ENCODE peak calls at places on chromosomes 12 and 14, in ten cellular contexts. One of them, this sample, is unnamed.

GRCh38 chr14:56808314-56809201 is 1.7 kb downstream of the OTX2 start:
- DNase-seq in cardiac fibroblast: no peak
- DNase-seq in astrocyte: no peak
- DNase-seq in gastrocnemius medialis: no peak
- DNase-seq in esophagus muscularis mucosa: no peak
- DNase-seq in lower leg skin: no peak
- DNase-seq in neural progenitor cell: peak; percentile 57
- DNase-seq in sigmoid colon: no peak
- DNase-seq in right atrium auricular region: no peak
- DNase-seq in mammary epithelial cell: no peak
- DNase-seq in this sample: no peak

GRCh38 chr14:36171607-36172006 is 4.9 kb downstream of the PTCSC3 start:
- DNase-seq in sigmoid colon: no peak
- DNase-seq in right atrium auricular region: no peak
- DNase-seq in lower leg skin: no peak
- DNase-seq in cardiac fibroblast: no peak
- DNase-seq in gastrocnemius medialis: no peak
- DNase-seq in mammary epithelial cell: no peak
- DNase-seq in astrocyte: no peak
- DNase-seq in esophagus muscularis mucosa: no peak
- DNase-seq in neural progenitor cell: no peak
- DNase-seq in this sample: no peak

GRCh38 chr14:24816011-24816928 is 182.3 kb upstream of the GZMB start:
- DNase-seq in neural progenitor cell: no peak
- DNase-seq in sigmoid colon: no peak
- DNase-seq in cardiac fibroblast: no peak
- DNase-seq in lower leg skin: no peak
- DNase-seq in right atrium auricular region: no peak
- DNase-seq in gastrocnemius medialis: no peak
- DNase-seq in astrocyte: peak; percentile 68
- DNase-seq in esophagus muscularis mucosa: peak; percentile 39
- DNase-seq in mammary epithelial cell: peak; percentile 83
- DNase-seq in this sample: no peak

GRCh38 chr14:77544571-77544970 is 46.0 kb upstream of the ISM2 start:
- DNase-seq in mammary epithelial cell: no peak
- DNase-seq in esophagus muscularis mucosa: no peak
- DNase-seq in lower leg skin: no peak
- DNase-seq in astrocyte: no peak
- DNase-seq in sigmoid colon: no peak
- DNase-seq in gastrocnemius medialis: no peak
- DNase-seq in neural progenitor cell: no peak
- DNase-seq in right atrium auricular region: no peak
- DNase-seq in cardiac fibroblast: no peak
- DNase-seq in this sample: no peak

GRCh38 chr12:97561321-97562230 is 99.0 kb downstream of the RMST start:
- DNase-seq in mammary epithelial cell: peak; percentile 35
- DNase-seq in right atrium auricular region: no peak
- DNase-seq in esophagus muscularis mucosa: no peak
- DNase-seq in astrocyte: no peak
- DNase-seq in gastrocnemius medialis: no peak
- DNase-seq in cardiac fibroblast: no peak
- DNase-seq in sigmoid colon: no peak
- DNase-seq in neural progenitor cell: no peak
- DNase-seq in lower leg skin: no peak
- DNase-seq in this sample: no peak

GRCh38 chr14:100875861-100876590 is 27.5 kb downstream of the RTL1 start:
- DNase-seq in mammary epithelial cell: no peak
- DNase-seq in sigmoid colon: no peak
- DNase-seq in right atrium auricular region: no peak
- DNase-seq in esophagus muscularis mucosa: no peak
- DNase-seq in lower leg skin: no peak
- DNase-seq in gastrocnemius medialis: no peak
- DNase-seq in neural progenitor cell: no peak
- DNase-seq in cardiac fibroblast: no peak
- DNase-seq in astrocyte: no peak
- DNase-seq in this sample: peak; percentile 46

GRCh38 chr12:79124385-79124784 is 259.8 kb downstream of the SYT1 start:
- DNase-seq in esophagus muscularis mucosa: no peak
- DNase-seq in neural progenitor cell: no peak
- DNase-seq in right atrium auricular region: no peak
- DNase-seq in gastrocnemius medialis: no peak
- DNase-seq in mammary epithelial cell: no peak
- DNase-seq in cardiac fibroblast: no peak
- DNase-seq in lower leg skin: no peak
- DNase-seq in astrocyte: no peak
- DNase-seq in sigmoid colon: no peak
- DNase-seq in this sample: no peak

GRCh38 chr14:80959448-80960006 is 4.1 kb downstream of the TSHR start:
- DNase-seq in lower leg skin: no peak
- DNase-seq in gastrocnemius medialis: no peak
- DNase-seq in esophagus muscularis mucosa: no peak
- DNase-seq in right atrium auricular region: no peak
- DNase-seq in cardiac fibroblast: no peak
- DNase-seq in mammary epithelial cell: no peak
- DNase-seq in astrocyte: no peak
- DNase-seq in neural progenitor cell: no peak
- DNase-seq in sigmoid colon: no peak
- DNase-seq in this sample: no peak

GRCh38 chr12:6074979-6075585 is 49.4 kb downstream of the VWF start:
- DNase-seq in esophagus muscularis mucosa: no peak
- DNase-seq in cardiac fibroblast: no peak
- DNase-seq in sigmoid colon: no peak
- DNase-seq in right atrium auricular region: peak; percentile 72
- DNase-seq in lower leg skin: no peak
- DNase-seq in gastrocnemius medialis: no peak
- DNase-seq in mammary epithelial cell: no peak
- DNase-seq in neural progenitor cell: peak; percentile 51
- DNase-seq in astrocyte: no peak
- DNase-seq in this sample: peak; percentile 76

GRCh38 chr12:70268972-70269371 is 25.7 kb downstream of the CNOT2 start:
- DNase-seq in lower leg skin: no peak
- DNase-seq in right atrium auricular region: no peak
- DNase-seq in neural progenitor cell: no peak
- DNase-seq in esophagus muscularis mucosa: no peak
- DNase-seq in gastrocnemius medialis: no peak
- DNase-seq in sigmoid colon: no peak
- DNase-seq in cardiac fibroblast: no peak
- DNase-seq in mammary epithelial cell: no peak
- DNase-seq in astrocyte: no peak
- DNase-seq in this sample: no peak

GRCh38 chr14:38078393-38078792 is 129.3 kb upstream of the SSTR1 start:
- DNase-seq in cardiac fibroblast: no peak
- DNase-seq in sigmoid colon: no peak
- DNase-seq in neural progenitor cell: no peak
- DNase-seq in esophagus muscularis mucosa: no peak
- DNase-seq in gastrocnemius medialis: no peak
- DNase-seq in lower leg skin: no peak
- DNase-seq in astrocyte: no peak
- DNase-seq in mammary epithelial cell: no peak
- DNase-seq in right atrium auricular region: no peak
- DNase-seq in this sample: no peak

GRCh38 chr12:41188841-41189394 is 798 bp downstream of the PDZRN4 start:
- DNase-seq in right atrium auricular region: no peak
- DNase-seq in astrocyte: no peak
- DNase-seq in esophagus muscularis mucosa: no peak
- DNase-seq in gastrocnemius medialis: no peak
- DNase-seq in mammary epithelial cell: no peak
- DNase-seq in cardiac fibroblast: no peak
- DNase-seq in lower leg skin: no peak
- DNase-seq in sigmoid colon: no peak
- DNase-seq in neural progenitor cell: no peak
- DNase-seq in this sample: no peak

GRCh38 chr12:41185946-41186345 is 2.2 kb upstream of the PDZRN4 start:
- DNase-seq in sigmoid colon: no peak
- DNase-seq in astrocyte: no peak
- DNase-seq in right atrium auricular region: no peak
- DNase-seq in lower leg skin: no peak
- DNase-seq in mammary epithelial cell: no peak
- DNase-seq in cardiac fibroblast: no peak
- DNase-seq in neural progenitor cell: no peak
- DNase-seq in gastrocnemius medialis: no peak
- DNase-seq in esophagus muscularis mucosa: no peak
- DNase-seq in this sample: no peak

GRCh38 chr12:41188058-41188840 is at the start of gene PDZRN4:
- DNase-seq in sigmoid colon: peak; percentile 79
- DNase-seq in lower leg skin: no peak
- DNase-seq in esophagus muscularis mucosa: no peak
- DNase-seq in gastrocnemius medialis: no peak
- DNase-seq in astrocyte: no peak
- DNase-seq in cardiac fibroblast: no peak
- DNase-seq in neural progenitor cell: peak; percentile 76
- DNase-seq in right atrium auricular region: peak; percentile 60
- DNase-seq in mammary epithelial cell: peak; percentile 3
- DNase-seq in this sample: peak; percentile 63

GRCh38 chr12:41190360-41190759 is 2.2 kb downstream of the PDZRN4 start:
- DNase-seq in sigmoid colon: peak; percentile 67
- DNase-seq in mammary epithelial cell: no peak
- DNase-seq in right atrium auricular region: no peak
- DNase-seq in esophagus muscularis mucosa: no peak
- DNase-seq in cardiac fibroblast: peak; percentile 6
- DNase-seq in astrocyte: peak; percentile 6
- DNase-seq in lower leg skin: no peak
- DNase-seq in neural progenitor cell: peak; percentile 55
- DNase-seq in gastrocnemius medialis: no peak
- DNase-seq in this sample: no peak

GRCh38 chr12:41189395-41190251 is 1.5 kb downstream of the PDZRN4 start:
- DNase-seq in sigmoid colon: peak; percentile 89
- DNase-seq in cardiac fibroblast: no peak
- DNase-seq in esophagus muscularis mucosa: no peak
- DNase-seq in mammary epithelial cell: peak; percentile 1
- DNase-seq in neural progenitor cell: peak; percentile 53
- DNase-seq in lower leg skin: no peak
- DNase-seq in right atrium auricular region: no peak
- DNase-seq in gastrocnemius medialis: no peak
- DNase-seq in astrocyte: no peak
- DNase-seq in this sample: no peak
- TF ChIP-seq CTCF in sigmoid colon: no peak
- TF ChIP-seq CTCF in cardiac fibroblast: no peak
- TF ChIP-seq CTCF in esophagus muscularis mucosa: no peak
- TF ChIP-seq CTCF in mammary epithelial cell: no peak
- TF ChIP-seq CTCF in neural progenitor cell: no peak
- TF ChIP-seq CTCF in lower leg skin: no peak
- TF ChIP-seq CTCF in right atrium auricular region: no peak
- TF ChIP-seq CTCF in gastrocnemius medialis: no peak
- TF ChIP-seq CTCF in astrocyte: no peak
- TF ChIP-seq CTCF in this sample: no peak

DNA sequence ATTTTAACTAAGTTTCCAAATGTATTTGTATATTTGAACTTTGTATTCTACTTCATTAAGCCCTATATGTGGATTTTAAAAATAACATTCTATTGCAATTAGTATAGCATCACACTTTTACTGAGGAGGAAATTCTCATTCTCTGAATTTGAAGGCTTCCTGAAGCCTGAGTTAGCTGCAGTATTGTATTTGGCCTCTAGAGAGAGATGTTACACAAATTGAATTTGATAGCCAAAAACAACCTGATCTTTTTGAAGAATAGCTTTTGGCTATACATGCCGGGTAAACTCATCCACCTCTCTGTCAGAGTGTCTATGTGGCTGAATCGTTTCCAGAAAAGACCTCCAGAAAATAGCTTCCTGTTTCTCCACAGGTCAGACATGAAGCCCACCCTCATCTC is 316.5 kb upstream of the OR4E1 start:
- DNase-seq in lower leg skin: no peak
- DNase-seq in cardiac fibroblast: peak; percentile 3
- DNase-seq in sigmoid colon: no peak
- DNase-seq in neural progenitor cell: peak; percentile 31
- DNase-seq in astrocyte: no peak
- DNase-seq in gastrocnemius medialis: no peak
- DNase-seq in right atrium auricular region: no peak
- DNase-seq in mammary epithelial cell: peak; percentile 1
- DNase-seq in esophagus muscularis mucosa: no peak
- DNase-seq in this sample: no peak
- H3K4me3 ChIP-seq in lower leg skin: no peak overlapping the region
- H3K4me3 ChIP-seq in cardiac fibroblast: no peak overlapping the region
- H3K4me3 ChIP-seq in sigmoid colon: no peak overlapping the region
- H3K4me3 ChIP-seq in neural progenitor cell: no peak overlapping the region
- H3K4me3 ChIP-seq in astrocyte: no peak overlapping the region
- H3K4me3 ChIP-seq in gastrocnemius medialis: no peak overlapping the region
- H3K4me3 ChIP-seq in right atrium auricular region: no peak overlapping the region
- H3K4me3 ChIP-seq in mammary epithelial cell: no peak overlapping the region
- H3K4me3 ChIP-seq in esophagus muscularis mucosa: no peak overlapping the region
- H3K4me3 ChIP-seq in this sample: no peak overlapping the region

GRCh38 chr12:86917121-86917520 is 660.9 kb upstream of the MGAT4C start:
- DNase-seq in cardiac fibroblast: no peak
- DNase-seq in gastrocnemius medialis: no peak
- DNase-seq in mammary epithelial cell: no peak
- DNase-seq in neural progenitor cell: no peak
- DNase-seq in lower leg skin: no peak
- DNase-seq in astrocyte: no peak
- DNase-seq in right atrium auricular region: no peak
- DNase-seq in sigmoid colon: no peak
- DNase-seq in esophagus muscularis mucosa: no peak
- DNase-seq in this sample: no peak

DNA sequence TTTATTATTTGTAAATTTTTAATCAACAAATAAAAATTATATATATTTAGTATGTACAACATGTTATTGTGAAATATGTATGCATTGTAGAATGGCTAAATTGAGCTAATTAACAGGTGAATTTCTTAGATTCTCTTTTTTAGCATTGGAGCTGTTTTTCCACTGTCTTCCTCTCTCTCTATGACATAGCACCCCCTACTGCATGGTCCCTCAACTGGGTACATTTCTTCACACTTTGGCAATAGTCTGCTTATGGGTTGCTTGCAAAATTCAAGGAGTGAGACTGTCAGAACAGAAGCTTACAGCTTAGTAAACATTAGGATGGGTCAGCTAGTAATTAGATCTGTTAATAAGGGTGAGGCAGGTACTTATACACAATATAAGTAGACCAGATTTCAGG is 658.5 kb upstream of the MGAT4C start:
- DNase-seq in gastrocnemius medialis: no peak
- DNase-seq in astrocyte: peak; percentile 34
- DNase-seq in esophagus muscularis mucosa: no peak
- DNase-seq in lower leg skin: no peak
- DNase-seq in sigmoid colon: no peak
- DNase-seq in cardiac fibroblast: peak; percentile 65
- DNase-seq in neural progenitor cell: peak; percentile 54
- DNase-seq in mammary epithelial cell: peak; percentile 32
- DNase-seq in right atrium auricular region: no peak
- DNase-seq in this sample: no peak
- TF ChIP-seq CTCF in gastrocnemius medialis: no peak
- TF ChIP-seq CTCF in astrocyte: peak; percentile 54
- TF ChIP-seq CTCF in esophagus muscularis mucosa: peak; percentile 19
- TF ChIP-seq CTCF in lower leg skin: no peak
- TF ChIP-seq CTCF in sigmoid colon: no peak
- TF ChIP-seq CTCF in cardiac fibroblast: peak; percentile 55
- TF ChIP-seq CTCF in neural progenitor cell: peak; percentile 66
- TF ChIP-seq CTCF in mammary epithelial cell: peak; percentile 50
- TF ChIP-seq CTCF in right atrium auricular region: peak; percentile 33
- TF ChIP-seq CTCF in this sample: no peak

DNA sequence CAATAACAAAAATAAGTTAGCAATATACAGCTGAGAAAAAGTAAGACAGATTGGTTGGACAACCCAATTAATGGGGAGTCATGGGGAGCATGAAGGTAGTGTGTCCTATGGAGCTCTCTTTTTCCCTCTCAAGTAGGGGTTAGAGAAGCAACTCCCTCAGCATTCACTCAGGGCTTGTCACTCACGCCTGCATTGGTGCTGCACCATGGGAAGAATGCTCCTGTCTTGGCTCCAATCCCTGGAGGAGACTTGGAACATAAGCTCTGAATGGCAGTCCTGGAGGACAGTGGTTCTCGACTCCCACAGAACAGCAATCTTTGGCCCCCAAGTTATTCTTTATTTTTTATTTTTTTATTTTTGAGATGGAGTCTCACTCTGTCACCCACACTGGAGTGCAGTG is 113.8 kb downstream of the DAAM1 start:
- DNase-seq in cardiac fibroblast: no peak
- DNase-seq in astrocyte: no peak
- DNase-seq in right atrium auricular region: no peak
- DNase-seq in esophagus muscularis mucosa: no peak
- DNase-seq in mammary epithelial cell: no peak
- DNase-seq in lower leg skin: no peak
- DNase-seq in neural progenitor cell: no peak
- DNase-seq in sigmoid colon: no peak
- DNase-seq in gastrocnemius medialis: no peak
- DNase-seq in this sample: no peak
- H3K4me3 ChIP-seq in cardiac fibroblast: no peak overlapping the region
- H3K4me3 ChIP-seq in astrocyte: no peak overlapping the region
- H3K4me3 ChIP-seq in right atrium auricular region: no peak overlapping the region
- H3K4me3 ChIP-seq in esophagus muscularis mucosa: no peak overlapping the region
- H3K4me3 ChIP-seq in mammary epithelial cell: no peak overlapping the region
- H3K4me3 ChIP-seq in lower leg skin: no peak overlapping the region
- H3K4me3 ChIP-seq in neural progenitor cell: no peak overlapping the region
- H3K4me3 ChIP-seq in sigmoid colon: no peak overlapping the region
- H3K4me3 ChIP-seq in gastrocnemius medialis: no peak overlapping the region
- H3K4me3 ChIP-seq in this sample: no peak overlapping the region